ENCODE peak calls at places on chromosomes 13 and 19, in six cellular contexts. One of them, this sample, is unnamed.

GRCh38 chr13:106566682-106567420 is 1.1 kb downstream of the ARGLU1 start:
- DNase-seq in naive thymus-derived CD4-positive, alpha-beta T cell: peak
- DNase-seq in astrocyte of the spinal cord: peak
- DNase-seq in CD8-positive, alpha-beta T cell: peak
- DNase-seq in tibial nerve: peak
- DNase-seq in endodermal cell: peak
- DNase-seq in this sample: peak

GRCh38 chr13:53821632-53822031 is 793.0 kb downstream of the OLFM4 start:
- DNase-seq in naive thymus-derived CD4-positive, alpha-beta T cell: no peak
- DNase-seq in astrocyte of the spinal cord: no peak
- DNase-seq in CD8-positive, alpha-beta T cell: no peak
- DNase-seq in tibial nerve: no peak
- DNase-seq in endodermal cell: no peak
- DNase-seq in this sample: no peak

GRCh38 chr19:46492841-46493235 is 2.8 kb downstream of the PNMA8B start:
- DNase-seq in naive thymus-derived CD4-positive, alpha-beta T cell: no peak
- DNase-seq in astrocyte of the spinal cord: no peak
- DNase-seq in CD8-positive, alpha-beta T cell: no peak
- DNase-seq in tibial nerve: no peak
- DNase-seq in endodermal cell: peak
- DNase-seq in this sample: no peak

GRCh38 chr19:18119243-18120105 is 21.9 kb downstream of the MAST3 start:
- DNase-seq in naive thymus-derived CD4-positive, alpha-beta T cell: peak
- DNase-seq in astrocyte of the spinal cord: no peak
- DNase-seq in CD8-positive, alpha-beta T cell: peak
- DNase-seq in tibial nerve: no peak
- DNase-seq in endodermal cell: no peak
- DNase-seq in this sample: no peak

GRCh38 chr13:59261928-59262488 is 901.7 kb downstream of the DIAPH3 start:
- DNase-seq in naive thymus-derived CD4-positive, alpha-beta T cell: no peak
- DNase-seq in astrocyte of the spinal cord: no peak
- DNase-seq in CD8-positive, alpha-beta T cell: no peak
- DNase-seq in tibial nerve: no peak
- DNase-seq in endodermal cell: peak
- DNase-seq in this sample: peak

GRCh38 chr19:590396-590745 is 690 bp downstream of the HCN2 start:
- DNase-seq in naive thymus-derived CD4-positive, alpha-beta T cell: no peak
- DNase-seq in astrocyte of the spinal cord: peak
- DNase-seq in CD8-positive, alpha-beta T cell: peak
- DNase-seq in tibial nerve: no peak
- DNase-seq in endodermal cell: peak
- DNase-seq in this sample: peak

GRCh38 chr19:34994643-34995471 is 5.3 kb upstream of the GRAMD1A start:
- DNase-seq in naive thymus-derived CD4-positive, alpha-beta T cell: no peak
- DNase-seq in astrocyte of the spinal cord: no peak
- DNase-seq in CD8-positive, alpha-beta T cell: no peak
- DNase-seq in tibial nerve: no peak
- DNase-seq in endodermal cell: peak
- DNase-seq in this sample: no peak

GRCh38 chr19:39171479-39172465 is 25.0 kb upstream of the NCCRP1 start:
- DNase-seq in naive thymus-derived CD4-positive, alpha-beta T cell: no peak
- DNase-seq in astrocyte of the spinal cord: peak
- DNase-seq in CD8-positive, alpha-beta T cell: no peak
- DNase-seq in tibial nerve: no peak
- DNase-seq in endodermal cell: no peak
- DNase-seq in this sample: no peak

GRCh38 chr19:44112802-44113137 is 429 bp upstream of the ZNF225 start:
- DNase-seq in naive thymus-derived CD4-positive, alpha-beta T cell: no peak
- DNase-seq in astrocyte of the spinal cord: no peak
- DNase-seq in CD8-positive, alpha-beta T cell: no peak
- DNase-seq in tibial nerve: no peak
- DNase-seq in endodermal cell: no peak
- DNase-seq in this sample: no peak

GRCh38 chr19:33795370-33796163 is 1.1 kb upstream of the KCTD15 start:
- DNase-seq in naive thymus-derived CD4-positive, alpha-beta T cell: no peak
- DNase-seq in astrocyte of the spinal cord: peak
- DNase-seq in CD8-positive, alpha-beta T cell: peak
- DNase-seq in tibial nerve: peak
- DNase-seq in endodermal cell: peak
- DNase-seq in this sample: peak

GRCh38 chr13:112782433-112783010 is 92.7 kb downstream of the ATP11A start:
- DNase-seq in naive thymus-derived CD4-positive, alpha-beta T cell: no peak
- DNase-seq in astrocyte of the spinal cord: peak
- DNase-seq in CD8-positive, alpha-beta T cell: no peak
- DNase-seq in tibial nerve: no peak
- DNase-seq in endodermal cell: no peak
- DNase-seq in this sample: no peak

GRCh38 chr19:12064266-12065099 is at the start of gene ZNF844:
- DNase-seq in naive thymus-derived CD4-positive, alpha-beta T cell: peak
- DNase-seq in astrocyte of the spinal cord: peak
- DNase-seq in CD8-positive, alpha-beta T cell: peak
- DNase-seq in tibial nerve: peak
- DNase-seq in endodermal cell: peak
- DNase-seq in this sample: peak

GRCh38 chr13:68027311-68027710 is 797.2 kb upstream of the PCDH9 start:
- DNase-seq in naive thymus-derived CD4-positive, alpha-beta T cell: no peak
- DNase-seq in astrocyte of the spinal cord: no peak
- DNase-seq in CD8-positive, alpha-beta T cell: no peak
- DNase-seq in tibial nerve: no peak
- DNase-seq in endodermal cell: no peak
- DNase-seq in this sample: no peak

GRCh38 chr19:55418185-55418584 is 10.6 kb upstream of the UBE2S start:
- DNase-seq in naive thymus-derived CD4-positive, alpha-beta T cell: peak
- DNase-seq in astrocyte of the spinal cord: peak
- DNase-seq in CD8-positive, alpha-beta T cell: peak
- DNase-seq in tibial nerve: no peak
- DNase-seq in endodermal cell: peak
- DNase-seq in this sample: peak

GRCh38 chr19:45211751-45212381 is 33.3 kb downstream of the BLOC1S3 start:
- DNase-seq in naive thymus-derived CD4-positive, alpha-beta T cell: no peak
- DNase-seq in astrocyte of the spinal cord: no peak
- DNase-seq in CD8-positive, alpha-beta T cell: no peak
- DNase-seq in tibial nerve: peak
- DNase-seq in endodermal cell: no peak
- DNase-seq in this sample: peak

DNA sequence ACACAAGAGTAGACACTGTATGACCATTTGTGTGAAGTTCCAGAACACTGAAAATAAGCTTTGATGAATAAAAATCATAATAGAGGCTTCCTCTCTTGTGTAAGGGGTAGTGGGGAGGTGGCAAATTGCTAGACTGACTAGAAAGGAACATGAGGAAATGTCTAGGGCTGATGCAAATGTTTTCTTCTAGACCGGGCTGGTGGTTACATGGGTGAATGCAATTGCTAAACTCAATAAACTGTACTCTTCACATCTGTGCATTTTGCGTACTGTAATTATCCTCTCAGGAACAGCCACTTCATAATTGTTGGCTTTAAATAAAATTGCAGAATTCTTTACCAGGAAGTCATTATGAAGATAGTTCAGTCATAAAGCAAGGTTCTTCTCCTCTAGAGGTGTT is 5.2 kb upstream of the KBTBD7 start:
- DNase-seq in naive thymus-derived CD4-positive, alpha-beta T cell: no peak
- DNase-seq in astrocyte of the spinal cord: no peak
- DNase-seq in CD8-positive, alpha-beta T cell: no peak
- DNase-seq in tibial nerve: no peak
- DNase-seq in endodermal cell: no peak
- DNase-seq in this sample: no peak
- H3K4me3 ChIP-seq in naive thymus-derived CD4-positive, alpha-beta T cell: no peak
- H3K4me3 ChIP-seq in astrocyte of the spinal cord: no peak
- H3K4me3 ChIP-seq in CD8-positive, alpha-beta T cell: no peak
- H3K4me3 ChIP-seq in tibial nerve: no peak
- H3K4me3 ChIP-seq in endodermal cell: no peak
- H3K4me3 ChIP-seq in this sample: no peak

GRCh38 chr19:7227735-7228134 is 66.5 kb downstream of the INSR start:
- DNase-seq in naive thymus-derived CD4-positive, alpha-beta T cell: no peak
- DNase-seq in astrocyte of the spinal cord: no peak
- DNase-seq in CD8-positive, alpha-beta T cell: no peak
- DNase-seq in tibial nerve: no peak
- DNase-seq in endodermal cell: no peak
- DNase-seq in this sample: no peak

GRCh38 chr19:7229735-7230134 is 64.5 kb downstream of the INSR start:
- DNase-seq in naive thymus-derived CD4-positive, alpha-beta T cell: no peak
- DNase-seq in astrocyte of the spinal cord: no peak
- DNase-seq in CD8-positive, alpha-beta T cell: no peak
- DNase-seq in tibial nerve: no peak
- DNase-seq in endodermal cell: no peak
- DNase-seq in this sample: no peak

GRCh38 chr19:7228935-7229541 is 65.2 kb downstream of the INSR start:
- DNase-seq in naive thymus-derived CD4-positive, alpha-beta T cell: no peak
- DNase-seq in astrocyte of the spinal cord: no peak
- DNase-seq in CD8-positive, alpha-beta T cell: no peak
- DNase-seq in tibial nerve: no peak
- DNase-seq in endodermal cell: no peak
- DNase-seq in this sample: no peak

GRCh38 chr19:7226749-7227148 is 67.5 kb downstream of the INSR start:
- DNase-seq in naive thymus-derived CD4-positive, alpha-beta T cell: no peak
- DNase-seq in astrocyte of the spinal cord: no peak
- DNase-seq in CD8-positive, alpha-beta T cell: no peak
- DNase-seq in tibial nerve: no peak
- DNase-seq in endodermal cell: no peak
- DNase-seq in this sample: peak

DNA sequence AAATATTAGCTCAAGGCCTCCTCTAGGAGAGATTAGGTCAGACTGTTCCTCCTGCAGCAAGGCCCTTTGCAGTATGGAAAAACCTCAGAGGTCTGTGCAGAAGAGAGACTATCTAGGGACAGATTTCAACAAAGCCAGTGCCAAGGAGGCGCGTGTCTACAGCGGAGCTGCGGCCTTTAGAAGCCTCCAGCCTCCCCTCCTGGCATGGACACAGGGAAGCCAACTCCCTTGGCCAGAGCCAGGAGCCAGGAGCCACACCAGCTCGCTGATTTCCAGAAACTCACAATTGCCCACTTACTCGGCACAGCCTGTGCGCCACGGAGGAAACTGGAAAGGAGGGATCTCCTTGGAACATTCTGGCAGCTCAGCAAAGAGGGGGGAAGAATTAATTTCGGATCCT is 63.4 kb downstream of the INSR start:
- DNase-seq in naive thymus-derived CD4-positive, alpha-beta T cell: no peak
- DNase-seq in astrocyte of the spinal cord: no peak
- DNase-seq in CD8-positive, alpha-beta T cell: no peak
- DNase-seq in tibial nerve: no peak
- DNase-seq in endodermal cell: no peak
- DNase-seq in this sample: no peak
- H3K4me3 ChIP-seq in naive thymus-derived CD4-positive, alpha-beta T cell: no peak
- H3K4me3 ChIP-seq in astrocyte of the spinal cord: no peak
- H3K4me3 ChIP-seq in CD8-positive, alpha-beta T cell: no peak
- H3K4me3 ChIP-seq in tibial nerve: no peak
- H3K4me3 ChIP-seq in endodermal cell: no peak
- H3K4me3 ChIP-seq in this sample: no peak

GRCh38 chr19:19146865-19147264 is 8.6 kb upstream of the TMEM161A start:
- DNase-seq in naive thymus-derived CD4-positive, alpha-beta T cell: no peak
- DNase-seq in astrocyte of the spinal cord: no peak
- DNase-seq in CD8-positive, alpha-beta T cell: no peak
- DNase-seq in tibial nerve: no peak
- DNase-seq in endodermal cell: peak
- DNase-seq in this sample: no peak

GRCh38 chr19:19147344-19147743 is 9.1 kb upstream of the TMEM161A start:
- DNase-seq in naive thymus-derived CD4-positive, alpha-beta T cell: no peak
- DNase-seq in astrocyte of the spinal cord: no peak
- DNase-seq in CD8-positive, alpha-beta T cell: no peak
- DNase-seq in tibial nerve: no peak
- DNase-seq in endodermal cell: no peak
- DNase-seq in this sample: no peak

GRCh38 chr19:19142347-19142746 is 4.1 kb upstream of the TMEM161A start:
- DNase-seq in naive thymus-derived CD4-positive, alpha-beta T cell: no peak
- DNase-seq in astrocyte of the spinal cord: no peak
- DNase-seq in CD8-positive, alpha-beta T cell: no peak
- DNase-seq in tibial nerve: no peak
- DNase-seq in endodermal cell: peak
- DNase-seq in this sample: no peak

GRCh38 chr19:19146000-19146608 is 7.8 kb upstream of the TMEM161A start:
- DNase-seq in naive thymus-derived CD4-positive, alpha-beta T cell: peak
- DNase-seq in astrocyte of the spinal cord: peak
- DNase-seq in CD8-positive, alpha-beta T cell: peak
- DNase-seq in tibial nerve: peak
- DNase-seq in endodermal cell: peak
- DNase-seq in this sample: peak

DNA sequence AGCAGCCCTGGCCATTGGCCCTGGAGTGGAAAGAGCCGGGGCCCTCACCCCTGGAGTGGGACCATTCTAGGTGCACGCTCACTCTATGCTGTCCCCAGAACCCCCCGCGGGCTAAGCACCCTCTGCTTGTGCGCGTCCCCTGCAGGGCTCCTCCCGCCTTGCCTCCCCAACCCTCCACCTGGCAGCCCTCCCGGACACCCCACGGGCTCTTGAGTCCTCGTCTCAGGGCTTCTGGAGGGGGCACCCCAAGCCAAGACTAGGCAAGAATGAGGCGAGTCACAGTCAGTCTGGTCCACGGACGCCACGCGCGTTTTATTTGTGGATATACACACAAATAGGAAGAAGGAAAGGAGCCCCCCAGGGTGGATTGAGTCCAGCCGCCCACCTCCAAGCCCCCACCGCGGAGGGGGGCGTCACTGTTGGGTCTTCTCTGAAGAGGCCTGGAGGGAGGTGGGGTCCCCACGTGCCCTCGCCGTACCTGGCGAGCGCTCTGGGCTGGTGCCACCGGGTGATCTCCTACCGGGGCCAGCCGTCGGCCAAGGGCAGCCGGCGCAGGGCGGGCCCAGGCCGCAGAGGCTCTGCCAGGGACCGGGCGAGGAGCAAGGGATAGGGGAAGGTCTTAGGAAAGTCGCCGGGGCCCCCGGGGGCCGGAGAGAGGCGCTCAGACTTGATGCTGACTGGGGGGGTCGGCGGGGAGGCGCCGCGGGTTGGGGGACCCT is 7.2 kb upstream of the TMEM161A start:
- DNase-seq in naive thymus-derived CD4-positive, alpha-beta T cell: no peak
- DNase-seq in astrocyte of the spinal cord: no peak
- DNase-seq in CD8-positive, alpha-beta T cell: no peak
- DNase-seq in tibial nerve: no peak
- DNase-seq in endodermal cell: peak
- DNase-seq in this sample: no peak
- H3K4me3 ChIP-seq in naive thymus-derived CD4-positive, alpha-beta T cell: no peak
- H3K4me3 ChIP-seq in astrocyte of the spinal cord: no peak
- H3K4me3 ChIP-seq in CD8-positive, alpha-beta T cell: no peak
- H3K4me3 ChIP-seq in tibial nerve: no peak
- H3K4me3 ChIP-seq in endodermal cell: no peak
- H3K4me3 ChIP-seq in this sample: no peak

GRCh38 chr13:102774210-102774560 is 599 bp upstream of the TEX30 start:
- DNase-seq in naive thymus-derived CD4-positive, alpha-beta T cell: no peak
- DNase-seq in astrocyte of the spinal cord: no peak
- DNase-seq in CD8-positive, alpha-beta T cell: no peak
- DNase-seq in tibial nerve: no peak
- DNase-seq in endodermal cell: no peak
- DNase-seq in this sample: no peak
- H3K4me3 ChIP-seq in naive thymus-derived CD4-positive, alpha-beta T cell: peak
- H3K4me3 ChIP-seq in astrocyte of the spinal cord: peak
- H3K4me3 ChIP-seq in CD8-positive, alpha-beta T cell: peak
- H3K4me3 ChIP-seq in tibial nerve: peak
- H3K4me3 ChIP-seq in endodermal cell: peak
- H3K4me3 ChIP-seq in this sample: peak

GRCh38 chr13:40973409-40973808 is 45.7 kb downstream of the ELF1 start:
- DNase-seq in naive thymus-derived CD4-positive, alpha-beta T cell: no peak
- DNase-seq in astrocyte of the spinal cord: no peak
- DNase-seq in CD8-positive, alpha-beta T cell: no peak
- DNase-seq in tibial nerve: no peak
- DNase-seq in endodermal cell: no peak
- DNase-seq in this sample: no peak
- H3K4me3 ChIP-seq in naive thymus-derived CD4-positive, alpha-beta T cell: no peak
- H3K4me3 ChIP-seq in astrocyte of the spinal cord: no peak
- H3K4me3 ChIP-seq in CD8-positive, alpha-beta T cell: no peak
- H3K4me3 ChIP-seq in tibial nerve: no peak
- H3K4me3 ChIP-seq in endodermal cell: no peak
- H3K4me3 ChIP-seq in this sample: no peak

GRCh38 chr13:28533049-28533436 is 38.1 kb upstream of the FLT1 start:
- DNase-seq in naive thymus-derived CD4-positive, alpha-beta T cell: no peak
- DNase-seq in astrocyte of the spinal cord: no peak
- DNase-seq in CD8-positive, alpha-beta T cell: no peak
- DNase-seq in tibial nerve: no peak
- DNase-seq in endodermal cell: no peak
- DNase-seq in this sample: no peak
- H3K4me3 ChIP-seq in naive thymus-derived CD4-positive, alpha-beta T cell: no peak
- H3K4me3 ChIP-seq in astrocyte of the spinal cord: peak
- H3K4me3 ChIP-seq in CD8-positive, alpha-beta T cell: no peak
- H3K4me3 ChIP-seq in tibial nerve: peak
- H3K4me3 ChIP-seq in endodermal cell: peak
- H3K4me3 ChIP-seq in this sample: peak

This sample was measured in fibroblast of pulmonary artery.